ENCODE peak calls at places on chromosomes 5 and 9, in eight cellular contexts. One of them, this sample, is unnamed.

GRCh38 chr5:60810438-60811085 is 33.5 kb downstream of the ELOVL7 start:
- DNase-seq in GM23248: peak; percentile 28
- DNase-seq in NCI-H1105: no peak
- DNase-seq in NCI-H1417: no peak
- DNase-seq in fibroblast of pulmonary artery: peak; percentile 13
- DNase-seq in AG08396: peak; percentile 13
- DNase-seq in A549: peak; percentile 85
- DNase-seq in cardiac fibroblast: no peak
- DNase-seq in this sample: no peak

GRCh38 chr9:113151696-113152630 is 1.2 kb downstream of the SLC31A2 start:
- DNase-seq in cardiac fibroblast: no peak
- DNase-seq in AG08396: no peak
- DNase-seq in NCI-H1105: no peak
- DNase-seq in fibroblast of pulmonary artery: no peak
- DNase-seq in NCI-H1417: no peak
- DNase-seq in GM23248: peak; percentile 20
- DNase-seq in A549: no peak
- DNase-seq in this sample: peak; percentile 32

GRCh38 chr5:10355071-10355889 is 1.8 kb downstream of the MARCHF6 start:
- DNase-seq in fibroblast of pulmonary artery: peak; percentile 35
- DNase-seq in GM23248: peak; percentile 79
- DNase-seq in A549: no peak
- DNase-seq in NCI-H1417: no peak
- DNase-seq in cardiac fibroblast: no peak
- DNase-seq in NCI-H1105: peak; percentile 20
- DNase-seq in AG08396: no peak
- DNase-seq in this sample: no peak

GRCh38 chr9:123861086-123861707 is 68.7 kb downstream of the DENND1A start:
- DNase-seq in A549: no peak
- DNase-seq in fibroblast of pulmonary artery: no peak
- DNase-seq in NCI-H1105: no peak
- DNase-seq in cardiac fibroblast: no peak
- DNase-seq in GM23248: no peak
- DNase-seq in NCI-H1417: no peak
- DNase-seq in AG08396: no peak
- DNase-seq in this sample: no peak

GRCh38 chr5:176432707-176433106 is 15.5 kb upstream of the FAF2 start:
- DNase-seq in fibroblast of pulmonary artery: no peak
- DNase-seq in GM23248: no peak
- DNase-seq in AG08396: no peak
- DNase-seq in NCI-H1417: no peak
- DNase-seq in A549: no peak
- DNase-seq in cardiac fibroblast: no peak
- DNase-seq in NCI-H1105: no peak
- DNase-seq in this sample: no peak

GRCh38 chr5:115766608-115767007 is 49.9 kb downstream of the CDO1 start:
- DNase-seq in NCI-H1105: no peak
- DNase-seq in A549: no peak
- DNase-seq in GM23248: no peak
- DNase-seq in fibroblast of pulmonary artery: no peak
- DNase-seq in AG08396: no peak
- DNase-seq in NCI-H1417: no peak
- DNase-seq in cardiac fibroblast: no peak
- DNase-seq in this sample: no peak

GRCh38 chr5:136114406-136115132 is 18.1 kb upstream of the SMAD5 start:
- DNase-seq in cardiac fibroblast: no peak
- DNase-seq in AG08396: no peak
- DNase-seq in NCI-H1105: no peak
- DNase-seq in fibroblast of pulmonary artery: no peak
- DNase-seq in A549: no peak
- DNase-seq in GM23248: no peak
- DNase-seq in NCI-H1417: no peak
- DNase-seq in this sample: no peak

GRCh38 chr5:98519530-98519929 is 253.9 kb upstream of the RGMB start:
- DNase-seq in A549: no peak
- DNase-seq in NCI-H1417: no peak
- DNase-seq in cardiac fibroblast: no peak
- DNase-seq in NCI-H1105: no peak
- DNase-seq in GM23248: no peak
- DNase-seq in fibroblast of pulmonary artery: no peak
- DNase-seq in AG08396: no peak
- DNase-seq in this sample: no peak

GRCh38 chr9:69671904-69672827 is at the start of gene APBA1:
- DNase-seq in NCI-H1105: peak; percentile 61
- DNase-seq in fibroblast of pulmonary artery: peak; percentile 60
- DNase-seq in A549: peak; percentile 23
- DNase-seq in GM23248: peak; percentile 74
- DNase-seq in AG08396: peak; percentile 85
- DNase-seq in NCI-H1417: peak; percentile 71
- DNase-seq in cardiac fibroblast: peak; percentile 69
- DNase-seq in this sample: peak; percentile 63

GRCh38 chr5:57171818-57172465 is 1.9 kb upstream of the GPBP1 start:
- DNase-seq in NCI-H1417: no peak
- DNase-seq in GM23248: no peak
- DNase-seq in cardiac fibroblast: no peak
- DNase-seq in A549: peak; percentile 47
- DNase-seq in AG08396: no peak
- DNase-seq in fibroblast of pulmonary artery: no peak
- DNase-seq in NCI-H1105: no peak
- DNase-seq in this sample: peak; percentile 39

GRCh38 chr5:14801792-14802191 is 69.8 kb downstream of the ANKH start:
- DNase-seq in A549: no peak
- DNase-seq in GM23248: no peak
- DNase-seq in AG08396: no peak
- DNase-seq in cardiac fibroblast: no peak
- DNase-seq in NCI-H1105: no peak
- DNase-seq in NCI-H1417: no peak
- DNase-seq in fibroblast of pulmonary artery: no peak
- DNase-seq in this sample: no peak

GRCh38 chr9:123584202-123585176 is 228.5 kb downstream of the CRB2 start:
- DNase-seq in AG08396: no peak
- DNase-seq in NCI-H1417: peak; percentile 70
- DNase-seq in fibroblast of pulmonary artery: no peak
- DNase-seq in cardiac fibroblast: no peak
- DNase-seq in NCI-H1105: no peak
- DNase-seq in A549: no peak
- DNase-seq in GM23248: no peak
- DNase-seq in this sample: no peak

GRCh38 chr5:96142786-96143434 is 181.3 kb upstream of the ELL2 start:
- DNase-seq in fibroblast of pulmonary artery: peak; percentile 14
- DNase-seq in AG08396: peak; percentile 14
- DNase-seq in NCI-H1105: no peak
- DNase-seq in A549: no peak
- DNase-seq in NCI-H1417: no peak
- DNase-seq in GM23248: peak; percentile 89
- DNase-seq in cardiac fibroblast: peak; percentile 16
- DNase-seq in this sample: no peak

GRCh38 chr9:134863306-134863902 is 17.2 kb upstream of the FCN2 start:
- DNase-seq in NCI-H1105: no peak
- DNase-seq in NCI-H1417: no peak
- DNase-seq in cardiac fibroblast: no peak
- DNase-seq in GM23248: no peak
- DNase-seq in AG08396: no peak
- DNase-seq in fibroblast of pulmonary artery: no peak
- DNase-seq in A549: no peak
- DNase-seq in this sample: no peak

GRCh38 chr9:112831281-112831851 is 59.3 kb downstream of the SLC46A2 start:
- DNase-seq in NCI-H1105: no peak
- DNase-seq in GM23248: peak; percentile 13
- DNase-seq in cardiac fibroblast: peak; percentile 66
- DNase-seq in NCI-H1417: peak; percentile 50
- DNase-seq in fibroblast of pulmonary artery: peak; percentile 35
- DNase-seq in A549: no peak
- DNase-seq in AG08396: no peak
- DNase-seq in this sample: peak; percentile 78

GRCh38 chr5:11719888-11720481 is 184.3 kb downstream of the CTNND2 start:
- DNase-seq in NCI-H1105: peak; percentile 43
- DNase-seq in NCI-H1417: peak; percentile 60
- DNase-seq in AG08396: no peak
- DNase-seq in A549: peak; percentile 51
- DNase-seq in fibroblast of pulmonary artery: no peak
- DNase-seq in cardiac fibroblast: no peak
- DNase-seq in GM23248: peak; percentile 15
- DNase-seq in this sample: peak; percentile 25

GRCh38 chr5:173862047-173862477 is 26.1 kb upstream of the CPEB4 start:
- DNase-seq in cardiac fibroblast: no peak
- DNase-seq in NCI-H1105: no peak
- DNase-seq in GM23248: no peak
- DNase-seq in fibroblast of pulmonary artery: no peak
- DNase-seq in AG08396: no peak
- DNase-seq in A549: no peak
- DNase-seq in NCI-H1417: no peak
- DNase-seq in this sample: no peak

GRCh38 chr9:133129001-133129799 is 8.2 kb upstream of the RALGDS start:
- DNase-seq in NCI-H1105: no peak
- DNase-seq in AG08396: no peak
- DNase-seq in fibroblast of pulmonary artery: no peak
- DNase-seq in cardiac fibroblast: no peak
- DNase-seq in A549: no peak
- DNase-seq in GM23248: no peak
- DNase-seq in NCI-H1417: no peak
- DNase-seq in this sample: peak; percentile 8

GRCh38 chr9:137924761-137925369 is 47.3 kb downstream of the CACNA1B start:
- DNase-seq in NCI-H1105: no peak
- DNase-seq in NCI-H1417: no peak
- DNase-seq in A549: no peak
- DNase-seq in GM23248: no peak
- DNase-seq in cardiac fibroblast: no peak
- DNase-seq in AG08396: no peak
- DNase-seq in fibroblast of pulmonary artery: no peak
- DNase-seq in this sample: no peak

GRCh38 chr5:122741681-122742080 is 33.2 kb upstream of the SNX2 start:
- DNase-seq in A549: no peak
- DNase-seq in fibroblast of pulmonary artery: no peak
- DNase-seq in AG08396: no peak
- DNase-seq in NCI-H1105: no peak
- DNase-seq in NCI-H1417: no peak
- DNase-seq in cardiac fibroblast: no peak
- DNase-seq in GM23248: peak; percentile 27
- DNase-seq in this sample: no peak

GRCh38 chr5:67090593-67090992 is 106.0 kb downstream of the CD180 start:
- DNase-seq in NCI-H1105: no peak
- DNase-seq in cardiac fibroblast: no peak
- DNase-seq in GM23248: no peak
- DNase-seq in NCI-H1417: no peak
- DNase-seq in fibroblast of pulmonary artery: no peak
- DNase-seq in AG08396: no peak
- DNase-seq in A549: no peak
- DNase-seq in this sample: no peak

GRCh38 chr9:129542761-129543160 is 78.1 kb downstream of the C9orf50 start:
- DNase-seq in NCI-H1417: no peak
- DNase-seq in NCI-H1105: no peak
- DNase-seq in A549: no peak
- DNase-seq in fibroblast of pulmonary artery: no peak
- DNase-seq in AG08396: no peak
- DNase-seq in GM23248: no peak
- DNase-seq in cardiac fibroblast: no peak
- DNase-seq in this sample: no peak

GRCh38 chr9:34380034-34380510 is 3.4 kb upstream of the MYORG start:
- DNase-seq in GM23248: no peak
- DNase-seq in NCI-H1417: no peak
- DNase-seq in NCI-H1105: no peak
- DNase-seq in fibroblast of pulmonary artery: no peak
- DNase-seq in cardiac fibroblast: no peak
- DNase-seq in A549: no peak
- DNase-seq in AG08396: no peak
- DNase-seq in this sample: no peak